ENCODE peak calls at places on chromosomes 1 and 21, in eight cellular contexts. One of them, this sample, is unnamed.

GRCh38 chr1:234763910-234764309 is 153.9 kb upstream of the IRF2BP2 start:
- DNase-seq in HCEC 1CT: no peak
- DNase-seq in stimulated activated CD4-positive, alpha-beta T cell treated with anti-CD3 and anti-CD28 coated beads, Interleukin-2, amount 100 ng/mL, for 24 hours: no peak
- DNase-seq in amniotic stem cell: no peak
- DNase-seq in thoracic aorta: no peak
- DNase-seq in activated CD4-positive, alpha-beta T cell treated with anti-CD3 and anti-CD28 coated beads for 4 hours: no peak
- DNase-seq in OCI-LY7: peak
- DNase-seq in neural crest cell: no peak
- DNase-seq in this sample: no peak

GRCh38 chr1:166040223-166040622 is 126.6 kb downstream of the FAM78B start:
- DNase-seq in stimulated activated CD4-positive, alpha-beta T cell treated with anti-CD3 and anti-CD28 coated beads, Interleukin-2, amount 100 ng/mL, for 24 hours: no peak
- DNase-seq in HCEC 1CT: no peak
- DNase-seq in neural crest cell: no peak
- DNase-seq in thoracic aorta: no peak
- DNase-seq in OCI-LY7: no peak
- DNase-seq in activated CD4-positive, alpha-beta T cell treated with anti-CD3 and anti-CD28 coated beads for 4 hours: no peak
- DNase-seq in amniotic stem cell: no peak
- DNase-seq in this sample: no peak

GRCh38 chr1:178612261-178612660 is 99.4 kb downstream of the TEX35 start:
- DNase-seq in HCEC 1CT: peak
- DNase-seq in neural crest cell: no peak
- DNase-seq in amniotic stem cell: no peak
- DNase-seq in activated CD4-positive, alpha-beta T cell treated with anti-CD3 and anti-CD28 coated beads for 4 hours: no peak
- DNase-seq in thoracic aorta: no peak
- DNase-seq in stimulated activated CD4-positive, alpha-beta T cell treated with anti-CD3 and anti-CD28 coated beads, Interleukin-2, amount 100 ng/mL, for 24 hours: no peak
- DNase-seq in OCI-LY7: no peak
- DNase-seq in this sample: no peak

GRCh38 chr1:113809651-113810602 is 2.3 kb downstream of the RSBN1 start:
- DNase-seq in HCEC 1CT: peak
- DNase-seq in thoracic aorta: no peak
- DNase-seq in neural crest cell: no peak
- DNase-seq in OCI-LY7: no peak
- DNase-seq in amniotic stem cell: no peak
- DNase-seq in activated CD4-positive, alpha-beta T cell treated with anti-CD3 and anti-CD28 coated beads for 4 hours: no peak
- DNase-seq in stimulated activated CD4-positive, alpha-beta T cell treated with anti-CD3 and anti-CD28 coated beads, Interleukin-2, amount 100 ng/mL, for 24 hours: no peak
- DNase-seq in this sample: no peak

GRCh38 chr1:53331446-53332187 is 3.7 kb upstream of the LRP8 start:
- DNase-seq in stimulated activated CD4-positive, alpha-beta T cell treated with anti-CD3 and anti-CD28 coated beads, Interleukin-2, amount 100 ng/mL, for 24 hours: no peak
- DNase-seq in neural crest cell: no peak
- DNase-seq in amniotic stem cell: no peak
- DNase-seq in OCI-LY7: no peak
- DNase-seq in activated CD4-positive, alpha-beta T cell treated with anti-CD3 and anti-CD28 coated beads for 4 hours: no peak
- DNase-seq in HCEC 1CT: no peak
- DNase-seq in thoracic aorta: no peak
- DNase-seq in this sample: no peak

GRCh38 chr1:94025383-94026340 is 95.3 kb downstream of the ABCA4 start:
- DNase-seq in neural crest cell: peak
- DNase-seq in OCI-LY7: peak
- DNase-seq in stimulated activated CD4-positive, alpha-beta T cell treated with anti-CD3 and anti-CD28 coated beads, Interleukin-2, amount 100 ng/mL, for 24 hours: no peak
- DNase-seq in HCEC 1CT: peak
- DNase-seq in activated CD4-positive, alpha-beta T cell treated with anti-CD3 and anti-CD28 coated beads for 4 hours: no peak
- DNase-seq in amniotic stem cell: peak
- DNase-seq in thoracic aorta: no peak
- DNase-seq in this sample: no peak

GRCh38 chr21:45517249-45518065 is 24.8 kb downstream of the SLC19A1 start:
- DNase-seq in HCEC 1CT: peak
- DNase-seq in neural crest cell: no peak
- DNase-seq in stimulated activated CD4-positive, alpha-beta T cell treated with anti-CD3 and anti-CD28 coated beads, Interleukin-2, amount 100 ng/mL, for 24 hours: no peak
- DNase-seq in OCI-LY7: no peak
- DNase-seq in amniotic stem cell: no peak
- DNase-seq in activated CD4-positive, alpha-beta T cell treated with anti-CD3 and anti-CD28 coated beads for 4 hours: no peak
- DNase-seq in thoracic aorta: no peak
- DNase-seq in this sample: peak

GRCh38 chr1:246769306-246769705 is 45.1 kb downstream of the SCCPDH start:
- DNase-seq in thoracic aorta: no peak
- DNase-seq in stimulated activated CD4-positive, alpha-beta T cell treated with anti-CD3 and anti-CD28 coated beads, Interleukin-2, amount 100 ng/mL, for 24 hours: no peak
- DNase-seq in OCI-LY7: no peak
- DNase-seq in amniotic stem cell: no peak
- DNase-seq in neural crest cell: no peak
- DNase-seq in activated CD4-positive, alpha-beta T cell treated with anti-CD3 and anti-CD28 coated beads for 4 hours: no peak
- DNase-seq in HCEC 1CT: peak
- DNase-seq in this sample: no peak